ENCODE peak calls at places on chromosome 1, in four cellular contexts. J, V, K and W are unnamed samples.

GRCh38 chr1:5161372-5161771 is 507.0 kb downstream of the AJAP1 start:
- DNase-seq in K (no peak), V (no peak), J (no peak), W (no peak)

GRCh38 chr1:30801826-30802198 is 44.2 kb upstream of the LAPTM5 start:
- DNase-seq in J (peak; percentile 76), K (peak; percentile 64), V (peak; percentile 85), W (peak; percentile 53)

GRCh38 chr1:59434336-59434735 is 137.4 kb downstream of the FGGY start:
- DNase-seq in K (no peak), J (no peak), V (no peak), W (no peak)

GRCh38 chr1:221816899-221817298 is 75.0 kb upstream of the DUSP10 start:
- DNase-seq in J (no peak), K (no peak), V (no peak), W (peak; percentile 87)

GRCh38 chr1:180310095-180310494 is 80.0 kb downstream of the LHX4 start:
- DNase-seq in J (no peak), V (no peak), K (no peak), W (peak; percentile 9)

GRCh38 chr1:162327144-162327790 is 49.4 kb downstream of the SPATA46 start:
- DNase-seq in K (no peak), V (no peak), J (no peak), W (no peak)

GRCh38 chr1:220189750-220190347 is 82.4 kb downstream of the RAB3GAP2 start:
- DNase-seq in V (no peak), K (no peak), J (peak; percentile 47), W (no peak)

GRCh38 chr1:42392923-42393848 is 12.6 kb downstream of the RIMKLA start:
- DNase-seq in J (no peak), K (no peak), V (no peak), W (no peak)

GRCh38 chr1:240031414-240031813 is 60.3 kb upstream of the FMN2 start:
- DNase-seq in J (no peak), V (no peak), K (no peak), W (peak; percentile 35)